ENCODE peak calls at places on chromosomes 12 and 14, in seven cellular contexts. One of them, this sample, is unnamed.

GRCh38 chr14:75562048-75562447 is 16.4 kb upstream of the FLVCR2 start:
- DNase-seq in sigmoid colon: no peak
- DNase-seq in ascending aorta: no peak
- DNase-seq in upper lobe of right lung: no peak
- DNase-seq in choroid plexus epithelial cell: no peak
- DNase-seq in brain microvascular endothelial cell: no peak
- DNase-seq in suprapubic skin: no peak
- DNase-seq in this sample: peak

GRCh38 chr12:14876833-14877232 is 8.8 kb downstream of the MGP start:
- DNase-seq in upper lobe of right lung: no peak
- DNase-seq in sigmoid colon: no peak
- DNase-seq in ascending aorta: no peak
- DNase-seq in brain microvascular endothelial cell: no peak
- DNase-seq in suprapubic skin: no peak
- DNase-seq in choroid plexus epithelial cell: no peak
- DNase-seq in this sample: no peak

GRCh38 chr12:229441-230191 is 15.7 kb upstream of the SLC6A12 start:
- DNase-seq in suprapubic skin: peak
- DNase-seq in ascending aorta: peak
- DNase-seq in sigmoid colon: no peak
- DNase-seq in upper lobe of right lung: peak
- DNase-seq in brain microvascular endothelial cell: no peak
- DNase-seq in choroid plexus epithelial cell: no peak
- DNase-seq in this sample: no peak

GRCh38 chr12:52903285-52903854 is 1.5 kb downstream of the KRT8 start:
- DNase-seq in upper lobe of right lung: peak
- DNase-seq in sigmoid colon: peak
- DNase-seq in ascending aorta: peak
- DNase-seq in choroid plexus epithelial cell: peak
- DNase-seq in brain microvascular endothelial cell: peak
- DNase-seq in suprapubic skin: no peak
- DNase-seq in this sample: peak

GRCh38 chr14:71108398-71109114 is 201.3 kb downstream of the PCNX1 start:
- DNase-seq in choroid plexus epithelial cell: no peak
- DNase-seq in sigmoid colon: no peak
- DNase-seq in suprapubic skin: no peak
- DNase-seq in upper lobe of right lung: no peak
- DNase-seq in brain microvascular endothelial cell: no peak
- DNase-seq in ascending aorta: no peak
- DNase-seq in this sample: no peak

GRCh38 chr12:48671231-48671856 is 10.7 kb downstream of the KANSL2 start:
- DNase-seq in sigmoid colon: no peak
- DNase-seq in choroid plexus epithelial cell: no peak
- DNase-seq in upper lobe of right lung: no peak
- DNase-seq in brain microvascular endothelial cell: no peak
- DNase-seq in suprapubic skin: no peak
- DNase-seq in ascending aorta: no peak
- DNase-seq in this sample: peak

GRCh38 chr12:115810580-115810979 is 466.9 kb downstream of the MED13L start:
- DNase-seq in brain microvascular endothelial cell: no peak
- DNase-seq in sigmoid colon: no peak
- DNase-seq in ascending aorta: no peak
- DNase-seq in suprapubic skin: no peak
- DNase-seq in choroid plexus epithelial cell: no peak
- DNase-seq in upper lobe of right lung: no peak
- DNase-seq in this sample: no peak

GRCh38 chr14:73467377-73467776 is 9.0 kb upstream of the NUMB start:
- DNase-seq in sigmoid colon: no peak
- DNase-seq in suprapubic skin: no peak
- DNase-seq in upper lobe of right lung: peak
- DNase-seq in brain microvascular endothelial cell: peak
- DNase-seq in ascending aorta: no peak
- DNase-seq in choroid plexus epithelial cell: peak
- DNase-seq in this sample: peak

GRCh38 chr12:1093166-1093751 is 102.2 kb downstream of the ERC1 start:
- DNase-seq in suprapubic skin: no peak
- DNase-seq in sigmoid colon: no peak
- DNase-seq in choroid plexus epithelial cell: peak
- DNase-seq in upper lobe of right lung: no peak
- DNase-seq in ascending aorta: no peak
- DNase-seq in brain microvascular endothelial cell: peak
- DNase-seq in this sample: peak

GRCh38 chr14:23601845-23602180 is 23.2 kb upstream of the JPH4 start:
- DNase-seq in suprapubic skin: no peak
- DNase-seq in choroid plexus epithelial cell: no peak
- DNase-seq in upper lobe of right lung: no peak
- DNase-seq in ascending aorta: no peak
- DNase-seq in sigmoid colon: peak
- DNase-seq in brain microvascular endothelial cell: no peak
- DNase-seq in this sample: no peak

GRCh38 chr14:99430491-99430890 is 50.2 kb downstream of the SETD3 start:
- DNase-seq in choroid plexus epithelial cell: peak
- DNase-seq in ascending aorta: no peak
- DNase-seq in suprapubic skin: no peak
- DNase-seq in brain microvascular endothelial cell: no peak
- DNase-seq in upper lobe of right lung: no peak
- DNase-seq in sigmoid colon: no peak
- DNase-seq in this sample: peak

GRCh38 chr12:114682101-114682919 is 1.7 kb downstream of the TBX3 start:
- DNase-seq in sigmoid colon: no peak
- DNase-seq in choroid plexus epithelial cell: no peak
- DNase-seq in ascending aorta: no peak
- DNase-seq in suprapubic skin: no peak
- DNase-seq in upper lobe of right lung: no peak
- DNase-seq in brain microvascular endothelial cell: no peak
- DNase-seq in this sample: peak

GRCh38 chr12:76611533-76611932 is 52.0 kb upstream of the OSBPL8 start:
- DNase-seq in suprapubic skin: no peak
- DNase-seq in choroid plexus epithelial cell: peak
- DNase-seq in ascending aorta: no peak
- DNase-seq in sigmoid colon: no peak
- DNase-seq in upper lobe of right lung: no peak
- DNase-seq in brain microvascular endothelial cell: peak
- DNase-seq in this sample: peak

GRCh38 chr14:54804720-54805060 is 97.9 kb downstream of the GCH1 start:
- DNase-seq in suprapubic skin: no peak
- DNase-seq in brain microvascular endothelial cell: no peak
- DNase-seq in upper lobe of right lung: no peak
- DNase-seq in ascending aorta: no peak
- DNase-seq in choroid plexus epithelial cell: no peak
- DNase-seq in sigmoid colon: no peak
- DNase-seq in this sample: no peak

GRCh38 chr14:70622111-70622712 is 19.5 kb upstream of the TTC9 start:
- DNase-seq in suprapubic skin: no peak
- DNase-seq in upper lobe of right lung: no peak
- DNase-seq in choroid plexus epithelial cell: peak
- DNase-seq in sigmoid colon: no peak
- DNase-seq in brain microvascular endothelial cell: peak
- DNase-seq in ascending aorta: no peak
- DNase-seq in this sample: peak

GRCh38 chr12:53299101-53299453 is 418 bp upstream of the MYG1 start:
- DNase-seq in sigmoid colon: no peak
- DNase-seq in suprapubic skin: no peak
- DNase-seq in ascending aorta: peak
- DNase-seq in brain microvascular endothelial cell: peak
- DNase-seq in upper lobe of right lung: no peak
- DNase-seq in choroid plexus epithelial cell: peak
- DNase-seq in this sample: peak

GRCh38 chr14:59882957-59883356 is 12.4 kb upstream of the RTN1 start:
- DNase-seq in choroid plexus epithelial cell: peak
- DNase-seq in sigmoid colon: no peak
- DNase-seq in suprapubic skin: no peak
- DNase-seq in ascending aorta: no peak
- DNase-seq in upper lobe of right lung: no peak
- DNase-seq in brain microvascular endothelial cell: no peak
- DNase-seq in this sample: no peak

GRCh38 chr12:113241191-113242017 is 20.1 kb downstream of the TPCN1 start:
- DNase-seq in choroid plexus epithelial cell: peak
- DNase-seq in upper lobe of right lung: no peak
- DNase-seq in suprapubic skin: no peak
- DNase-seq in ascending aorta: peak
- DNase-seq in sigmoid colon: no peak
- DNase-seq in brain microvascular endothelial cell: peak
- DNase-seq in this sample: peak

GRCh38 chr14:76720382-76720813 is 40.9 kb upstream of the VASH1 start:
- DNase-seq in upper lobe of right lung: peak
- DNase-seq in choroid plexus epithelial cell: peak
- DNase-seq in suprapubic skin: no peak
- DNase-seq in ascending aorta: no peak
- DNase-seq in sigmoid colon: peak
- DNase-seq in brain microvascular endothelial cell: no peak
- DNase-seq in this sample: peak

GRCh38 chr14:64337901-64338615 is 43.9 kb upstream of the ESR2 start:
- DNase-seq in upper lobe of right lung: no peak
- DNase-seq in suprapubic skin: peak
- DNase-seq in brain microvascular endothelial cell: peak
- DNase-seq in ascending aorta: no peak
- DNase-seq in sigmoid colon: no peak
- DNase-seq in choroid plexus epithelial cell: peak
- DNase-seq in this sample: peak
- TF ChIP-seq CTCF in upper lobe of right lung: no peak
- TF ChIP-seq CTCF in suprapubic skin: no peak
- TF ChIP-seq CTCF in brain microvascular endothelial cell: peak
- TF ChIP-seq CTCF in ascending aorta: peak
- TF ChIP-seq CTCF in sigmoid colon: no peak
- TF ChIP-seq CTCF in choroid plexus epithelial cell: peak
- TF ChIP-seq CTCF in this sample: peak

GRCh38 chr14:65153101-65153500 is 50.8 kb upstream of the MAX start:
- DNase-seq in sigmoid colon: no peak
- DNase-seq in ascending aorta: no peak
- DNase-seq in upper lobe of right lung: no peak
- DNase-seq in choroid plexus epithelial cell: no peak
- DNase-seq in suprapubic skin: no peak
- DNase-seq in brain microvascular endothelial cell: no peak
- DNase-seq in this sample: no peak

GRCh38 chr14:65160091-65160490 is 57.8 kb upstream of the MAX start:
- DNase-seq in suprapubic skin: no peak
- DNase-seq in ascending aorta: no peak
- DNase-seq in brain microvascular endothelial cell: no peak
- DNase-seq in sigmoid colon: no peak
- DNase-seq in upper lobe of right lung: no peak
- DNase-seq in choroid plexus epithelial cell: no peak
- DNase-seq in this sample: no peak

GRCh38 chr14:65151329-65152010 is 49.2 kb upstream of the MAX start:
- DNase-seq in choroid plexus epithelial cell: no peak
- DNase-seq in ascending aorta: no peak
- DNase-seq in suprapubic skin: no peak
- DNase-seq in upper lobe of right lung: no peak
- DNase-seq in brain microvascular endothelial cell: no peak
- DNase-seq in sigmoid colon: no peak
- DNase-seq in this sample: no peak

GRCh38 chr14:65159281-65160062 is 57.2 kb upstream of the MAX start:
- DNase-seq in choroid plexus epithelial cell: no peak
- DNase-seq in suprapubic skin: no peak
- DNase-seq in brain microvascular endothelial cell: no peak
- DNase-seq in sigmoid colon: no peak
- DNase-seq in ascending aorta: no peak
- DNase-seq in upper lobe of right lung: no peak
- DNase-seq in this sample: no peak

DNA sequence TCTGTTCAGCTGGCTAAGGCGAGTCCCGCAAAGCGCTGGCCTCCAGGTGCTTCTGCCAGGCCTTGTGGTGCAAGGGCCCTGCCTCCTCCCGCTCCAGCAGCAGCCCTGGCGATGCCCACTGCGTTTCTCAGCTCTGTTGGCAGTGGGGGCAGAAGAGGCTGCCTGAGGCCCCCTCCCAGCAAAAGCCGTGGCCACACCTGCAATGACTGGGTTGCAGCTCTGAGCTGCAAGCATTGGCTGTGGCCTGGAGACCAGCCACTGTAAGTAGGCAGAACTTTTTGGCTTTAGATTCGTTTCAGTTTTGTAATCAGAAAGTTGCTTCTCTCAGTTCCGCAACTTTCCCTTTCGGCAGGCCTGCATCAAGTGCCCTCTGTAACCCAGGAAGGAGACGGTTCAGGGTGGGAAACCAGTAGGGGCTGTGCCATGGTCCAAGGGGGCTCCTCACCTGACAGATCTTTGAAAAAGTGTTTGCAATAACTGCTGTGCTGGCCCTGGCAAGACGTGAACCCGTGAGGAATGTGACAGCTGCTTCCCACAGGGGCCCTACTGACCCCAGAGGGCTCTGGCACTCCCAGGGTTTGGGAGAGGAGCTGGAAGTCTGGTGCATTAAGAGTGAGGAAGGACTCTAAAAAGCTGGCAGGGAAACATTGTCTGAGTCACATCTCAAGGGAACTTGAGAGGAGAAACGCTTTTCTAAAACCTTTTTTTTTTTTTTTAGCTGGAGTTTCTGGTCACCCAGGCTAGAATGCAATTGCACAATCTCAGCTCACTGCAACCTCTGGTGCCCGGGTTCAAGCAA is 54.5 kb upstream of the MAX start:
- DNase-seq in sigmoid colon: no peak
- DNase-seq in upper lobe of right lung: peak
- DNase-seq in choroid plexus epithelial cell: peak
- DNase-seq in suprapubic skin: no peak
- DNase-seq in brain microvascular endothelial cell: peak
- DNase-seq in ascending aorta: peak
- DNase-seq in this sample: peak
- H3K4me3 ChIP-seq in sigmoid colon: no peak
- H3K4me3 ChIP-seq in upper lobe of right lung: peak
- H3K4me3 ChIP-seq in choroid plexus epithelial cell: no peak
- H3K4me3 ChIP-seq in suprapubic skin: peak
- H3K4me3 ChIP-seq in brain microvascular endothelial cell: no peak
- H3K4me3 ChIP-seq in ascending aorta: peak
- H3K4me3 ChIP-seq in this sample: no peak

GRCh38 chr12:61654698-61655097 is 605.5 kb upstream of the USP15 start:
- DNase-seq in brain microvascular endothelial cell: peak
- DNase-seq in choroid plexus epithelial cell: peak
- DNase-seq in suprapubic skin: no peak
- DNase-seq in sigmoid colon: no peak
- DNase-seq in upper lobe of right lung: no peak
- DNase-seq in ascending aorta: no peak
- DNase-seq in this sample: no peak
- TF ChIP-seq CTCF in brain microvascular endothelial cell: peak
- TF ChIP-seq CTCF in choroid plexus epithelial cell: peak
- TF ChIP-seq CTCF in suprapubic skin: no peak
- TF ChIP-seq CTCF in sigmoid colon: no peak
- TF ChIP-seq CTCF in upper lobe of right lung: peak
- TF ChIP-seq CTCF in ascending aorta: peak
- TF ChIP-seq CTCF in this sample: no peak

DNA sequence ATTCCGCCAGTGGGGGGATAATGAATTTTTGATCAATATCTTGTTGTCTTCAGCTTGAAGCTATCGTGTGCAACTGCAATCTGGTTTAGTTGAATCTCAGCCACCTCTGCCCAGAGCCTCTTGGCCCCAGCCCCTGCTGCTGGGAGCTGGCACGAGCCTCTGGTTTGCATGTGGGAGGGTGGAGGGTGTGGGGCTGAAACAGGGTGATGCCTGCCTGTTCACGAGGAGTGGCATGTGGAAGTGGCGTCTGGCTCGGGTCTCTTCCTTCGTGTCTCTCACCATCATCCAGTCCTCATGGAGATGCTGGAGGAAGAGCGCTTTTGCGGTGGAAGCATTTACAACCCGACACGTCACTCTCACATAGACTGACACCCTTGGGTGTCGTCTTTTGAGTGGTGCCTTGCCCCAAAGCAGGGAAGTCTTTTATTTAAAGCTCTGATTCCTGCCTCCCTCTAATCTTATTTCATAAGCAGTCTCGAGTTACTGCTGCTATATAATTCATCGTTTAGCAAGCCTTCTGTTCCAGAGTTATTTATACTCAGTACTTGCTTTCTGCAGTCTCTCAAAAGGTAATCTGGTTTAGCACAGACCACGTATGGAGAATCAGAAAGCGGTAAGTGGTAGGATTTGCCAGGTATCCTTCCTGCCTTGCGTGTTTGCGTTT is 64.5 kb downstream of the AACS start:
- DNase-seq in brain microvascular endothelial cell: no peak
- DNase-seq in suprapubic skin: no peak
- DNase-seq in ascending aorta: no peak
- DNase-seq in sigmoid colon: no peak
- DNase-seq in choroid plexus epithelial cell: no peak
- DNase-seq in upper lobe of right lung: no peak
- DNase-seq in this sample: no peak
- H3K4me3 ChIP-seq in brain microvascular endothelial cell: no peak
- H3K4me3 ChIP-seq in suprapubic skin: no peak
- H3K4me3 ChIP-seq in ascending aorta: no peak
- H3K4me3 ChIP-seq in sigmoid colon: no peak
- H3K4me3 ChIP-seq in choroid plexus epithelial cell: no peak
- H3K4me3 ChIP-seq in upper lobe of right lung: no peak
- H3K4me3 ChIP-seq in this sample: no peak

This sample was measured in cardiac fibroblast.